ENCODE peak calls at places on chromosomes 5 and 9, in eight cellular contexts. One of them, this sample, is unnamed.

GRCh38 chr9:78122631-78123030 is 91.0 kb upstream of the GNAQ start:
- DNase-seq in HFF-Myc: no peak
- DNase-seq in uterus: no peak
- DNase-seq in neural progenitor cell: no peak
- DNase-seq in BE2C: no peak
- DNase-seq in fibroblast of lung: peak
- DNase-seq in testis: no peak
- DNase-seq in mucosa of descending colon: no peak
- DNase-seq in this sample: no peak

GRCh38 chr5:67983251-67983941 is 232.2 kb upstream of the PIK3R1 start:
- DNase-seq in HFF-Myc: peak
- DNase-seq in fibroblast of lung: peak
- DNase-seq in neural progenitor cell: no peak
- DNase-seq in BE2C: no peak
- DNase-seq in testis: no peak
- DNase-seq in mucosa of descending colon: no peak
- DNase-seq in uterus: no peak
- DNase-seq in this sample: no peak

GRCh38 chr5:91867799-91868198 is 484.7 kb upstream of the ARRDC3 start:
- DNase-seq in mucosa of descending colon: no peak
- DNase-seq in HFF-Myc: no peak
- DNase-seq in uterus: no peak
- DNase-seq in BE2C: no peak
- DNase-seq in testis: no peak
- DNase-seq in neural progenitor cell: no peak
- DNase-seq in fibroblast of lung: no peak
- DNase-seq in this sample: no peak

GRCh38 chr9:14307989-14308750 is 5.8 kb downstream of the NFIB start:
- DNase-seq in BE2C: no peak
- DNase-seq in neural progenitor cell: no peak
- DNase-seq in uterus: no peak
- DNase-seq in mucosa of descending colon: no peak
- DNase-seq in fibroblast of lung: peak
- DNase-seq in testis: no peak
- DNase-seq in HFF-Myc: no peak
- DNase-seq in this sample: no peak

GRCh38 chr5:81749562-81750307 is 1.2 kb downstream of the SSBP2 start:
- DNase-seq in mucosa of descending colon: peak
- DNase-seq in testis: peak
- DNase-seq in BE2C: peak
- DNase-seq in neural progenitor cell: peak
- DNase-seq in uterus: peak
- DNase-seq in fibroblast of lung: no peak
- DNase-seq in HFF-Myc: no peak
- DNase-seq in this sample: no peak

GRCh38 chr9:32742296-32742695 is 41.0 kb upstream of the TMEM215 start:
- DNase-seq in HFF-Myc: no peak
- DNase-seq in mucosa of descending colon: no peak
- DNase-seq in BE2C: no peak
- DNase-seq in neural progenitor cell: no peak
- DNase-seq in uterus: no peak
- DNase-seq in testis: no peak
- DNase-seq in fibroblast of lung: peak
- DNase-seq in this sample: no peak

GRCh38 chr5:72427488-72428437 is 79.4 kb downstream of the ZNF366 start:
- DNase-seq in neural progenitor cell: peak
- DNase-seq in uterus: no peak
- DNase-seq in fibroblast of lung: peak
- DNase-seq in HFF-Myc: no peak
- DNase-seq in mucosa of descending colon: no peak
- DNase-seq in testis: no peak
- DNase-seq in BE2C: no peak
- DNase-seq in this sample: peak

GRCh38 chr5:169248520-169248919 is 52.4 kb downstream of the SLIT3 start:
- DNase-seq in BE2C: no peak
- DNase-seq in mucosa of descending colon: no peak
- DNase-seq in neural progenitor cell: no peak
- DNase-seq in fibroblast of lung: no peak
- DNase-seq in testis: no peak
- DNase-seq in HFF-Myc: peak
- DNase-seq in uterus: no peak
- DNase-seq in this sample: no peak

GRCh38 chr5:75281716-75282465 is 45.2 kb upstream of the ANKRD31 start:
- DNase-seq in uterus: no peak
- DNase-seq in BE2C: no peak
- DNase-seq in HFF-Myc: no peak
- DNase-seq in fibroblast of lung: peak
- DNase-seq in mucosa of descending colon: no peak
- DNase-seq in testis: no peak
- DNase-seq in neural progenitor cell: no peak
- DNase-seq in this sample: no peak

GRCh38 chr9:79633558-79633957 is 61.8 kb downstream of the TLE4 start:
- DNase-seq in BE2C: no peak
- DNase-seq in mucosa of descending colon: no peak
- DNase-seq in neural progenitor cell: no peak
- DNase-seq in HFF-Myc: no peak
- DNase-seq in testis: no peak
- DNase-seq in fibroblast of lung: no peak
- DNase-seq in uterus: no peak
- DNase-seq in this sample: no peak

GRCh38 chr5:38466444-38467189 is 89.8 kb downstream of the LIFR start:
- DNase-seq in BE2C: no peak
- DNase-seq in fibroblast of lung: no peak
- DNase-seq in testis: peak
- DNase-seq in uterus: peak
- DNase-seq in mucosa of descending colon: peak
- DNase-seq in neural progenitor cell: no peak
- DNase-seq in HFF-Myc: no peak
- DNase-seq in this sample: peak

GRCh38 chr5:36796171-36796570 is 80.4 kb upstream of the NIPBL start:
- DNase-seq in mucosa of descending colon: no peak
- DNase-seq in neural progenitor cell: no peak
- DNase-seq in BE2C: no peak
- DNase-seq in fibroblast of lung: no peak
- DNase-seq in HFF-Myc: no peak
- DNase-seq in uterus: no peak
- DNase-seq in testis: no peak
- DNase-seq in this sample: no peak

GRCh38 chr5:160555836-160556660 is 134.4 kb downstream of the PTTG1 start:
- DNase-seq in mucosa of descending colon: peak
- DNase-seq in uterus: no peak
- DNase-seq in BE2C: no peak
- DNase-seq in fibroblast of lung: peak
- DNase-seq in testis: no peak
- DNase-seq in HFF-Myc: no peak
- DNase-seq in neural progenitor cell: peak
- DNase-seq in this sample: no peak

GRCh38 chr5:71882826-71883744 is 164.0 kb downstream of the CARTPT start:
- DNase-seq in HFF-Myc: no peak
- DNase-seq in BE2C: peak
- DNase-seq in uterus: no peak
- DNase-seq in testis: no peak
- DNase-seq in neural progenitor cell: no peak
- DNase-seq in fibroblast of lung: peak
- DNase-seq in mucosa of descending colon: no peak
- DNase-seq in this sample: no peak

DNA sequence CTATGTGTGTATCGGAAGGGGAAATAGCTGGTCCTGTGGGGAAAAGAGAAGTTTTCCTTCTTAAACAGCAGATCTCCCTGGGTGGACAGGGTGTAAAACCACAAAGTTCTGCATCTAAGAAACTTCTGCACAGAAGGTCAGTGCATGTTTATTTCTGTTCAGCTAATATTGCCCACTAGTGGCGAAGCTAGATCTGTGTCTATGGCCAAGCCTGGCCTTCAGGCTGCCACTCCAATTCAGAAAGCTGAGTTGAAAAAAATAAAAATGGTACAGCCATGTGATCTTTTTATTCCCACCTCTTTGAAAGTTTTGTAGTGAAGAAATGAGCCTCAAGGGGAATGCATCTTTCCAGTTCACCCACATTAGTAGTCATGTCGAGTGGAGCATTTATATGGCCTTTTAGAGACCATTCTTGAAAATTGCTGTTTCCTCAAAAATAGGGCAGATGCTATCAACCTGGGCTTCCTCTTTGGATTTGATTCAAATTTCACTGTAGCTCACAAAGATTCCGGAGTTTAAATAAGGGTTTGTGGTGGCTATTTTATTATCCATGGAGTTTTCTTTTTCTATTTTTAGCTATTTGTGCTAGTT is 488.0 kb downstream of the PRELID2 start:
- DNase-seq in uterus: no peak
- DNase-seq in testis: peak
- DNase-seq in neural progenitor cell: peak
- DNase-seq in HFF-Myc: peak
- DNase-seq in mucosa of descending colon: peak
- DNase-seq in BE2C: no peak
- DNase-seq in fibroblast of lung: peak
- DNase-seq in this sample: no peak
- TF ChIP-seq CTCF in uterus: peak
- TF ChIP-seq CTCF in testis: no peak
- TF ChIP-seq CTCF in neural progenitor cell: peak
- TF ChIP-seq CTCF in HFF-Myc: peak
- TF ChIP-seq CTCF in mucosa of descending colon: no peak
- TF ChIP-seq CTCF in BE2C: no peak
- TF ChIP-seq CTCF in fibroblast of lung: peak
- TF ChIP-seq CTCF in this sample: no peak

GRCh38 chr9:120792898-120793765 is at the start of gene FBXW2:
- DNase-seq in HFF-Myc: peak
- DNase-seq in testis: peak
- DNase-seq in neural progenitor cell: peak
- DNase-seq in fibroblast of lung: peak
- DNase-seq in BE2C: peak
- DNase-seq in uterus: peak
- DNase-seq in mucosa of descending colon: peak
- DNase-seq in this sample: peak

GRCh38 chr9:120787906-120788305 is 5.3 kb downstream of the FBXW2 start:
- DNase-seq in BE2C: no peak
- DNase-seq in testis: no peak
- DNase-seq in fibroblast of lung: no peak
- DNase-seq in uterus: no peak
- DNase-seq in mucosa of descending colon: no peak
- DNase-seq in HFF-Myc: no peak
- DNase-seq in neural progenitor cell: no peak
- DNase-seq in this sample: no peak

DNA sequence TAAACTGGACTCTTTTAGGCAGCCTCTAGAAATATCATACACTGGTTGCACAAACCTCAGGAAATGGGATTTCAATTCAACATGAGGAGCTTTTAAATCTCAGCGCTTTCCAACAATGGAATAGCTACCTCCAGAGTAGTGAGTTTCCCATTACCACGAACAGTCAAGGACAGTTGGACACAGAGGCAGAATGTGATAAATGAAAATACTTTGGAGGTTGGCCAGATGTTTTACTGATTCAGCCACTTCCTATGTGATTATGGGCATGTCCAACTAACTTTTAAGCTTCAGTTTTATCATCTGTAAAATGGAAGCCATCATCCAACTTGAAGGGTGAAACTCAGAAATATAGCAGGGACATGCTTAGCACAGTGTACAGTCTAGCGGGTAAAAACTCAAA is 2.1 kb downstream of the FBXW2 start:
- DNase-seq in HFF-Myc: no peak
- DNase-seq in mucosa of descending colon: no peak
- DNase-seq in neural progenitor cell: no peak
- DNase-seq in BE2C: no peak
- DNase-seq in fibroblast of lung: peak
- DNase-seq in uterus: no peak
- DNase-seq in testis: no peak
- DNase-seq in this sample: no peak
- H3K4me3 ChIP-seq in HFF-Myc: peak
- H3K4me3 ChIP-seq in mucosa of descending colon: no peak
- H3K4me3 ChIP-seq in neural progenitor cell: no peak
- H3K4me3 ChIP-seq in BE2C: no peak
- H3K4me3 ChIP-seq in fibroblast of lung: no peak
- H3K4me3 ChIP-seq in uterus: no peak
- H3K4me3 ChIP-seq in testis: no peak
- H3K4me3 ChIP-seq in this sample: no peak

DNA sequence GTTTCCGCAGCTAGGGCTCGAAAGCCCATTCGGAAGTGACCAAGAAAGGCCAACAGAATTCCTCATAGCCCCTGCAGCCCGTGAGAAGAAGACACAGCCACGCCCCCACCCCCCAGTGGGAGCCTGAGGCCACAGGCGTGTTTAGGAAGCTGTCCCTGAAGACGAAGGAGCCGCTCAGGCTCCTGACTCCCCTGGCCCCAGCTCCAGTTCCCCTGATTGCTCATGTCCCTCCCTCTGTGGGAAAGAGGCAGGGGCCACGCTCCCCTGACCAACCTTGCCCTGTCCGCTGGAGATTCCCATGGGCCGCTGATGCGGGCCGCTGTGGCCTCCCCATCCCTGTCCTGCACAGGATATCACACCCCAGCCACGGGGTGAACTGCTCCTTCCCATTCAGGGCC is 13.6 kb downstream of the ROPN1L start:
- DNase-seq in uterus: no peak
- DNase-seq in neural progenitor cell: peak
- DNase-seq in fibroblast of lung: no peak
- DNase-seq in mucosa of descending colon: no peak
- DNase-seq in BE2C: no peak
- DNase-seq in testis: no peak
- DNase-seq in HFF-Myc: no peak
- DNase-seq in this sample: no peak
- TF ChIP-seq CTCF in uterus: no peak
- TF ChIP-seq CTCF in neural progenitor cell: no peak
- TF ChIP-seq CTCF in fibroblast of lung: no peak
- TF ChIP-seq CTCF in mucosa of descending colon: no peak
- TF ChIP-seq CTCF in BE2C: no peak
- TF ChIP-seq CTCF in testis: no peak
- TF ChIP-seq CTCF in HFF-Myc: no peak
- TF ChIP-seq CTCF in this sample: no peak

GRCh38 chr9:122164286-122164685 is 4.6 kb downstream of the MORN5 start:
- DNase-seq in mucosa of descending colon: no peak
- DNase-seq in BE2C: no peak
- DNase-seq in fibroblast of lung: no peak
- DNase-seq in HFF-Myc: no peak
- DNase-seq in testis: peak
- DNase-seq in uterus: peak
- DNase-seq in neural progenitor cell: no peak
- DNase-seq in this sample: no peak

GRCh38 chr9:122158202-122158601 is 1.4 kb downstream of the NDUFA8 start:
- DNase-seq in BE2C: peak
- DNase-seq in uterus: no peak
- DNase-seq in testis: peak
- DNase-seq in mucosa of descending colon: peak
- DNase-seq in neural progenitor cell: peak
- DNase-seq in HFF-Myc: peak
- DNase-seq in fibroblast of lung: peak
- DNase-seq in this sample: peak

GRCh38 chr9:122159026-122159924 is at the start of the genes MORN5 and NDUFA8:
- DNase-seq in BE2C: peak
- DNase-seq in fibroblast of lung: peak
- DNase-seq in uterus: peak
- DNase-seq in mucosa of descending colon: peak
- DNase-seq in neural progenitor cell: peak
- DNase-seq in HFF-Myc: peak
- DNase-seq in testis: peak
- DNase-seq in this sample: peak

GRCh38 chr9:122162415-122162814 is 2.7 kb downstream of the MORN5 start:
- DNase-seq in HFF-Myc: no peak
- DNase-seq in uterus: no peak
- DNase-seq in testis: no peak
- DNase-seq in fibroblast of lung: no peak
- DNase-seq in BE2C: no peak
- DNase-seq in neural progenitor cell: no peak
- DNase-seq in mucosa of descending colon: no peak
- DNase-seq in this sample: no peak

GRCh38 chr9:122159925-122160246 is 178 bp downstream of the MORN5 start:
- DNase-seq in fibroblast of lung: no peak
- DNase-seq in testis: no peak
- DNase-seq in BE2C: no peak
- DNase-seq in neural progenitor cell: no peak
- DNase-seq in uterus: no peak
- DNase-seq in HFF-Myc: no peak
- DNase-seq in mucosa of descending colon: no peak
- DNase-seq in this sample: no peak
- H3K4me3 ChIP-seq in fibroblast of lung: peak
- H3K4me3 ChIP-seq in testis: peak
- H3K4me3 ChIP-seq in BE2C: peak
- H3K4me3 ChIP-seq in neural progenitor cell: peak
- H3K4me3 ChIP-seq in uterus: peak
- H3K4me3 ChIP-seq in HFF-Myc: peak
- H3K4me3 ChIP-seq in mucosa of descending colon: no peak
- H3K4me3 ChIP-seq in this sample: peak

This sample was measured in gastrocnemius medialis.